ENCODE peak calls at places on chromosome 5, in five cellular contexts. X is IMR-90, K is transverse colon, U is mammary epithelial cell, P is PC-3. Q is an unnamed sample.
A peak's percentile ranks its signal among the peaks of the same experiment; 100 is the strongest.

GRCh38 chr5:95216136-95216955 is 68.5 kb downstream of the MCTP1 start:
- DNase-seq in U (no peak), X (no peak), P (peak; percentile 46), K (no peak), Q (no peak)

GRCh38 chr5:112366987-112367386 is 52.1 kb downstream of the EPB41L4A start:
- DNase-seq in K (no peak), X (no peak), P (peak; percentile 39), U (peak; percentile 15), Q (no peak)

GRCh38 chr5:102036927-102037326 is 259.2 kb downstream of the SLCO4C1 start:
- DNase-seq in K (no peak), X (no peak), U (no peak), P (no peak), Q (no peak)

GRCh38 chr5:87392170-87392569 is 20.6 kb downstream of the CCNH start:
- DNase-seq in X (no peak), U (no peak), K (no peak), P (no peak), Q (no peak)

GRCh38 chr5:151068571-151069197 is 12.2 kb downstream of the TNIP1 start:
- DNase-seq in K (peak; percentile 50), U (no peak), X (peak; percentile 32), P (no peak), Q (no peak)

GRCh38 chr5:59317023-59317771 is 576.3 kb downstream of the PDE4D start:
- DNase-seq in K (peak; percentile 36), X (peak; percentile 23), P (peak; percentile 17), U (peak; percentile 57), Q (no peak)

GRCh38 chr5:171371326-171371725 is 16.3 kb upstream of the NPM1 start:
- DNase-seq in X (no peak), U (no peak), P (no peak), K (no peak), Q (no peak)

GRCh38 chr5:40410231-40410861 is 269.4 kb upstream of the PTGER4 start:
- DNase-seq in U (peak; percentile 29), P (peak; percentile 71), X (peak; percentile 49), K (no peak), Q (peak; percentile 90)

GRCh38 chr5:146494656-146495055 is 21.3 kb downstream of the GPR151 start:
- DNase-seq in K (no peak), U (no peak), X (no peak), P (no peak), Q (no peak)

GRCh38 chr5:113269023-113269997 is 165.5 kb downstream of the TSSK1B start:
- DNase-seq in P (no peak), U (no peak), X (no peak), K (no peak), Q (no peak)

GRCh38 chr5:132099905-132100304 is 26.3 kb downstream of the CSF2 start:
- DNase-seq in U (no peak), K (no peak), X (no peak), P (no peak), Q (no peak)

GRCh38 chr5:179812135-179812825 is 5.6 kb upstream of the MGAT4B start:
- DNase-seq in P (no peak), U (no peak), X (no peak), K (no peak), Q (no peak)

GRCh38 chr5:83450183-83450839 is 21.2 kb upstream of the VCAN start:
- DNase-seq in U (peak; percentile 64), K (no peak), P (peak; percentile 81), X (no peak), Q (no peak)

GRCh38 chr5:59557572-59557971 is 336.0 kb downstream of the PDE4D start:
- DNase-seq in X (no peak), U (no peak), P (no peak), K (no peak), Q (no peak)

GRCh38 chr5:95715799-95716461 is 15.2 kb upstream of the RHOBTB3 start:
- DNase-seq in U (peak; percentile 83), P (peak; percentile 81), X (peak; percentile 76), K (no peak), Q (no peak)

GRCh38 chr5:109454726-109455505 is 45.1 kb upstream of the PJA2 start:
- DNase-seq in U (peak; percentile 40), X (peak; percentile 35), P (no peak), K (no peak), Q (no peak)

GRCh38 chr5:16909464-16909863 is 26.6 kb downstream of the MYO10 start:
- DNase-seq in U (no peak), P (no peak), X (peak; percentile 55), K (no peak), Q (no peak)

GRCh38 chr5:71893451-71893850 is 174.4 kb downstream of the CARTPT start:
- DNase-seq in U (no peak), K (no peak), X (no peak), P (no peak), Q (no peak)

GRCh38 chr5:177446184-177447065 is at the start of gene PRR7:
- DNase-seq in K (peak; percentile 67), X (peak; percentile 64), P (peak; percentile 79), U (peak; percentile 60), Q (peak; percentile 59)

GRCh38 chr5:149756354-149756753 is 26.2 kb downstream of the PPARGC1B start:
- DNase-seq in X (no peak), K (no peak), P (no peak), U (no peak), Q (no peak)

GRCh38 chr5:98483301-98483700 is 290.2 kb upstream of the RGMB start:
- DNase-seq in X (peak; percentile 74), U (no peak), K (no peak), P (no peak), Q (no peak)

GRCh38 chr5:6712136-6712581 is 1.1 kb upstream of the TENT4A start:
- DNase-seq in U (peak; percentile 51), K (peak; percentile 61), X (peak; percentile 73), P (peak; percentile 80), Q (peak; percentile 74)

GRCh38 chr5:97838214-97838613 is 655.2 kb upstream of the RIOK2 start:
- DNase-seq in P (peak; percentile 96), X (peak; percentile 99), U (peak; percentile 90), K (no peak), Q (no peak)

GRCh38 chr5:140342287-140342686 is 4.1 kb downstream of the HBEGF start:
- DNase-seq in P (no peak), K (no peak), U (no peak), X (no peak), Q (no peak)

DNA sequence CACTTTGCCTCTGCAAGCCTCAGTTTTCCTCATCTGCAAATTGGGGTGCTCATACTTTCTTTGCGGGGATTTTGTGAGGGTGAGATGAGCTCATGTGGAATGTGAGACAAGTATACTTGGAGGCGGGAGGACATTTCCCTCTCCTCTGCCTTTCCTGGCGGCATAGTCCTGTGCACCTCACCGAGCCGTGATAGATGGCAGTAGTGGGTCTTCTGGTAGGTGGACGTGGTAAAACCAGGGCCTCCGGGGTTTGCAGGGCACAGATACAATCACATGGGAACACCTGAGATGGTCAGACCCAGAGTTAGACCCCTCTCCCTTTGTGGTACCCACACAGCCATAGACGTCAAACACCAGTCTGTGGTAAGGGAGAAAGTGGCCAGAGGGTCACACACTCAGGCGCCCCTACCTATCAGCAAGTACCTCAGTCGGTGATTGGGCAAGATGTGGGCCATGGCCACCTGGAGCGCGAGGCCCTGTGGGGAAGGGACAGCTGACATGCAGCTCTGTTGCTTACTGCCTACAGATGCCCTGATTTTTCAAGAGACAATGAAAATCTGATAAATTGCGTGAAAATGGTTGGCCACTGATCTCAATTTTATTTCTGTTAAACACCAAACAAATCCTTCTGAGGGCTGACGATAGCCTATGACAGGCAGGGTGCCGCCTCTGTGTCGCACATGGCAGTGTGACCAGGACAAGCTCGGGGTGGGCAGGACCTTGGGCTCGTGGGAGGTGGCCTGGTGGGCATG is 9.9 kb downstream of the ERGIC1 start:
- DNase-seq in U (no peak), P (no peak), X (no peak), K (no peak), Q (no peak)
- H3K4me1 ChIP-seq in U (no peaks in the 10 kb centered on the region), P (no peaks in the 10 kb centered on the region), X (peaks cover 15% of the 10 kb centered on the region), K (peaks cover 55% of the 10 kb centered on the region), Q (no peaks in the 10 kb centered on the region)

DNA sequence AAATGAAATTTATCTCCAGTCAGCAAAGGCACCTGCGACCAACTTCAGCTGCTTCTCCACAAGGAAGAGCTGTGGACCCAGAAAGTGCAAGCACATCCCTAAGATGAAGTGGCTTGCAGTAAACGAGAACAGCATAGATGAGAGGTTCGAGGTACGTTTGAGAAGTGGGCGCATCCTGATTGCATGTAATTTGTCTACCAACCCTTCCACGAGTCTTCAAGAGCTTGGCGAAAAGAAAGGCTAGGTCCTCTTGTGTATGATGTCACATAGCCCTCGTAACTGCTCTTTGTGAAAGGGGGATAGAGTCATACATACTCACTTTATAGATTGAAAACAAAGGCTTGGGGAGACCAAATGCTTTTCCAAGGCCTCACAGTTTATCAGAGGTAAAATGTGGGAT is 6.0 kb upstream of the LCP2 start:
- DNase-seq in P (no peak), K (no peak), U (no peak), X (no peak), Q (peak; percentile 50)
- H3K4me3 ChIP-seq in P (no peak overlapping the region), K (no peak overlapping the region), U (no peak overlapping the region), X (no peak overlapping the region), Q (peak overlapping the region; percentile 71)

GRCh38 chr5:14211818-14212799 is 69.0 kb downstream of the TRIO start:
- DNase-seq in P (no peak), U (no peak), X (no peak), K (peak; percentile 54), Q (no peak)

GRCh38 chr5:14212838-14213237 is 69.7 kb downstream of the TRIO start:
- DNase-seq in X (no peak), U (no peak), K (no peak), P (no peak), Q (no peak)

GRCh38 chr5:14209222-14209822 is 66.2 kb downstream of the TRIO start:
- DNase-seq in U (no peak), P (no peak), X (no peak), K (no peak), Q (no peak)

GRCh38 chr5:14209836-14210235 is 66.7 kb downstream of the TRIO start:
- DNase-seq in U (no peak), X (no peak), K (no peak), P (no peak), Q (no peak)

DNA sequence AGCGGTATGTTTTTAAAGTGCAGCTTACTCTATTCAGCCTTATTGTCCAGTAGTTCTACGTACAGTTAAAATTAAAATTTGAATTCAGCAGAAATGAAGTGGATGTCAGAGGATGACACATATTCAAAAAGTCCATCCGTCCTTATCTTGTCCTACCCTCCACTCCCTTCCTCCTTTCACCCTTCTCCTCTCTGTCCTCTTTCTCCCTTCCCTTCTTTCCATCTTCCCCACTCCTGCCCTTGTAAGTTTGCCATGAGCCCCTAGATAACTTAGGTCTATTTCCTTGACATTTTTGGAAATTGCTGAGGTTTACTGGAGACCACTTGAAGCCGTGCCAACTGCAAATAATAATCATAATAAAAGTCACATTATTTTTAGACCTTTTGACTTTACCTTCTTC is 67.6 kb downstream of the TRIO start:
- DNase-seq in K (no peak), X (no peak), U (no peak), P (no peak), Q (no peak)
- H3K4me1 ChIP-seq in K (peaks cover 93% of the 10 kb centered on the region), X (peaks cover 43% of the 10 kb centered on the region), U (peaks cover 68% of the 10 kb centered on the region), P (peaks cover 49% of the 10 kb centered on the region), Q (no peaks in the 10 kb centered on the region)

DNA sequence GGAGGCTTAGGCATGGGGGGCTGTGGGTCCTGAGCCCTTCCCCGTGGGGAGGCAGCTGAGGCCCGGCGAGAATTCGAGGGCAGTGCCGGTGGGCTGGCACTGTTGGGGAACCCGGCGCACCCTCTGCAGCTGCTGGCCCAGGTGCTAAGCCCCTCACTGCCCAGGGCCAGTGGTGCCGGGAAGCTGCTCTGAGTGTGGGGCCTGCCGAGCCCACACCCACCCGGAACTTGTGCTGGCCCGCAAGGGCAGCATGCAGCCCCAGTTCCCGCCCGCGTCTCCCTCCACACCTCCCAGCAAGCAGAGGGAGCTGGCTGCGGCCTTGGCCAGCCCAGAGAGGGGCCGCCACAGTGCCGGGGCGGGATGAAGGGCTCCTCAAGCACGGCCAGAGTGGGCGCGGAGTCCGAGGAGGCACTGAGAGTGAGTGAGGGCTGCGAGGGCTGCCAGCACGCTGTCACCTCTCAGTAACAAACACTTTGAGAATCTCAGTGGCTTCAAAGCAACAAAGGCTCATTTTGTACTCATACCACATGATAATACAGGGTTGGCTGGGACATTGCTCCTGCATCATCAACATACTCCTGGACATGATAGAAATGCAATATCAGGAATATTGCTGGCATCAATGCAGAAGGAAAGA is 265.7 kb upstream of the ANKRD55 start:
- DNase-seq in P (no peak), X (no peak), K (no peak), U (no peak), Q (no peak)
- H3K4me3 ChIP-seq in P (no peak overlapping the region), X (no peak overlapping the region), K (no peak overlapping the region), U (no peak overlapping the region), Q (no peak overlapping the region)

Q was measured in CD4-positive, CD25-positive, alpha-beta regulatory T cell.